ENCODE peak calls at places on chromosome 9, in nine cellular contexts. M is foreskin fibroblast; V is adipocyte; G is stimulated activated CD8-positive, alpha-beta memory T cell treated with anti-CD3 and anti-CD28 coated beads, Interleukin-15, amount 100 ng/mL, for 1 hour; N is left ventricle myocardium superior; F is lower leg skin; K is naive thymus-derived CD8-positive, alpha-beta T cell; J is GM23248; H is HFFc6. S is an unnamed sample.

GRCh38 chr9:33988219-33988890 is 60.3 kb downstream of the UBAP2 start:
- DNase-seq in M (no peak), V (no peak), G (no peak), N (no peak), F (no peak), K (no peak), J (peak; percentile 1), H (no peak), S (no peak)

GRCh38 chr9:121651295-121652036 is at the start of gene DAB2IP:
- DNase-seq in M (peak; percentile 45), V (peak; percentile 88), G (no peak), N (peak; percentile 82), F (no peak), K (no peak), J (peak; percentile 69), H (no peak), S (peak; percentile 64)

GRCh38 chr9:21761309-21761901 is 41.0 kb upstream of the MTAP start:
- DNase-seq in M (no peak), V (no peak), G (no peak), N (no peak), F (no peak), K (no peak), J (peak; percentile 8), H (no peak), S (no peak)

GRCh38 chr9:81465468-81466002 is 223.8 kb downstream of the TLE1 start:
- DNase-seq in M (no peak), V (no peak), G (no peak), N (no peak), F (no peak), K (no peak), J (no peak), H (no peak), S (no peak)

GRCh38 chr9:82170871-82171270 is 182.3 kb downstream of the SPATA31D1 start:
- DNase-seq in M (peak; percentile 68), V (peak; percentile 77), G (no peak), N (no peak), F (no peak), K (no peak), J (peak; percentile 23), H (no peak), S (no peak)

GRCh38 chr9:120925535-120926396 is 830 bp downstream of the TRAF1 start:
- DNase-seq in M (peak; percentile 92), V (peak; percentile 86), G (peak; percentile 71), N (no peak), F (no peak), K (no peak), J (peak; percentile 87), H (peak; percentile 92), S (peak; percentile 78)

GRCh38 chr9:76537150-76537646 is 78.2 kb downstream of the GCNT1 start:
- DNase-seq in M (no peak), V (no peak), G (no peak), N (peak; percentile 54), F (peak; percentile 86), K (no peak), J (no peak), H (no peak), S (peak; percentile 67)

GRCh38 chr9:108755979-108756378 is 99.8 kb downstream of the ACTL7B start:
- DNase-seq in M (no peak), V (no peak), G (no peak), N (no peak), F (no peak), K (no peak), J (no peak), H (no peak), S (no peak)

GRCh38 chr9:35649431-35650340 is 1.0 kb downstream of the SIT1 start:
- DNase-seq in M (no peak), V (no peak), G (no peak), N (peak; percentile 47), F (peak; percentile 84), K (peak; percentile 57), J (peak; percentile 82), H (no peak), S (peak; percentile 69)

GRCh38 chr9:32550046-32550608 is 2.0 kb upstream of the SMIM27 start:
- DNase-seq in M (peak; percentile 51), V (peak; percentile 61), G (no peak), N (no peak), F (no peak), K (no peak), J (peak; percentile 66), H (peak; percentile 21), S (no peak)

GRCh38 chr9:13863112-13863511 is 450.8 kb downstream of the NFIB start:
- DNase-seq in M (peak; percentile 27), V (no peak), G (no peak), N (peak; percentile 60), F (no peak), K (no peak), J (no peak), H (no peak), S (peak; percentile 58)

GRCh38 chr9:117013596-117013995 is 326.5 kb downstream of the TRIM32 start:
- DNase-seq in M (no peak), V (no peak), G (no peak), N (no peak), F (no peak), K (no peak), J (no peak), H (no peak), S (no peak)

GRCh38 chr9:88511906-88512305 is 23.1 kb upstream of the NXNL2 start:
- DNase-seq in M (no peak), V (no peak), G (no peak), N (no peak), F (no peak), K (no peak), J (no peak), H (no peak), S (no peak)

GRCh38 chr9:123132696-123133095 is 99.2 kb downstream of the GPR21 start:
- DNase-seq in M (no peak), V (no peak), G (no peak), N (no peak), F (no peak), K (no peak), J (no peak), H (no peak), S (no peak)

GRCh38 chr9:116191757-116192415 is 38.3 kb downstream of the PAPPA start:
- DNase-seq in M (no peak), V (no peak), G (no peak), N (no peak), F (no peak), K (no peak), J (no peak), H (no peak), S (no peak)

GRCh38 chr9:77912895-77913693 is 118.5 kb downstream of the GNAQ start:
- DNase-seq in M (no peak), V (no peak), G (no peak), N (no peak), F (no peak), K (no peak), J (no peak), H (peak; percentile 31), S (no peak)

GRCh38 chr9:101477214-101477613 is 41.6 kb upstream of the ALDOB start:
- DNase-seq in M (no peak), V (peak; percentile 43), G (no peak), N (no peak), F (no peak), K (no peak), J (peak; percentile 10), H (peak; percentile 35), S (no peak)

GRCh38 chr9:114722363-114722695 is 40.3 kb upstream of the TEX48 start:
- DNase-seq in M (no peak), V (no peak), G (no peak), N (no peak), F (no peak), K (no peak), J (peak; percentile 73), H (peak; percentile 60), S (no peak)

S was measured in left cardiac atrium.